ENCODE peak calls at places on chromosomes 2 and 18, in four cellular contexts. X, D, U and P are unnamed samples.

GRCh38 chr2:69975853-69976462 is 14.5 kb upstream of the ASPRV1 start:
- DNase-seq in D (no peak), U (peak), X (peak), P (no peak)

GRCh38 chr18:57543560-57543959 is 42.9 kb downstream of the FECH start:
- DNase-seq in U (no peak), X (no peak), D (no peak), P (no peak)

GRCh38 chr18:64330161-64330560 is 181.3 kb upstream of the LINC00305 start:
- DNase-seq in D (no peak), X (no peak), U (no peak), P (peak)

GRCh38 chr2:73163522-73164367 is 38.6 kb upstream of the NOTO start:
- DNase-seq in D (no peak), X (peak), U (peak), P (peak)

GRCh38 chr18:48166971-48167370 is 236.5 kb upstream of the SMAD2 start:
- DNase-seq in X (no peak), U (no peak), D (no peak), P (no peak)

GRCh38 chr2:191023235-191023679 is 9.3 kb upstream of the STAT1 start:
- DNase-seq in U (peak), X (no peak), D (no peak), P (no peak)

GRCh38 chr18:6561029-6561861 is 146.5 kb upstream of the L3MBTL4 start:
- DNase-seq in X (no peak), U (no peak), D (no peak), P (no peak)

GRCh38 chr18:23099621-23100020 is 35.7 kb upstream of the CABLES1 start:
- DNase-seq in X (peak), U (no peak), D (no peak), P (no peak)

GRCh38 chr2:158738363-158738762 is 56.8 kb upstream of the DAPL1 start:
- DNase-seq in U (no peak), D (no peak), X (no peak), P (no peak)

GRCh38 chr2:136068828-136069227 is 49.1 kb downstream of the CXCR4 start:
- DNase-seq in X (no peak), D (no peak), U (no peak), P (no peak)

GRCh38 chr18:33802955-33803354 is 224.9 kb downstream of the ASXL3 start:
- DNase-seq in U (no peak), D (no peak), X (no peak), P (no peak)

GRCh38 chr18:45222200-45222599 is 393.1 kb upstream of the SLC14A2 start:
- DNase-seq in X (no peak), D (no peak), U (no peak), P (no peak)

GRCh38 chr2:144445196-144445595 is 74.7 kb downstream of the ZEB2 start:
- DNase-seq in D (no peak), X (no peak), U (no peak), P (no peak)

GRCh38 chr2:240184656-240185055 is 44.2 kb upstream of the OTOS start:
- DNase-seq in X (no peak), D (no peak), U (no peak), P (no peak)

GRCh38 chr2:54331095-54331835 is 75.2 kb upstream of the TSPYL6 start:
- DNase-seq in D (no peak), U (no peak), X (no peak), P (no peak)

GRCh38 chr2:39491653-39492052 is 54.6 kb upstream of the MAP4K3 start:
- DNase-seq in X (no peak), U (no peak), D (no peak), P (no peak)

GRCh38 chr2:235860846-235861245 is 307.3 kb downstream of the GBX2 start:
- DNase-seq in X (no peak), U (no peak), D (no peak), P (no peak)

GRCh38 chr2:74440378-74441110 is 1.2 kb downstream of the RTKN start:
- DNase-seq in U (peak), D (no peak), X (peak), P (peak)

GRCh38 chr2:27185331-27186026 is 26.4 kb upstream of the ATRAID start:
- DNase-seq in D (no peak), X (peak), U (no peak), P (no peak)

GRCh38 chr2:175414872-175415487 is 233.5 kb upstream of the ATP5MC3 start:
- DNase-seq in X (peak), D (no peak), U (peak), P (peak)

GRCh38 chr2:149490296-149490695 is 97.3 kb downstream of the MMADHC start:
- DNase-seq in U (no peak), D (no peak), X (no peak), P (no peak)
- TF ChIP-seq NR2C2 in U (no peak), D (no peak), X (no peak), P (no peak)

DNA sequence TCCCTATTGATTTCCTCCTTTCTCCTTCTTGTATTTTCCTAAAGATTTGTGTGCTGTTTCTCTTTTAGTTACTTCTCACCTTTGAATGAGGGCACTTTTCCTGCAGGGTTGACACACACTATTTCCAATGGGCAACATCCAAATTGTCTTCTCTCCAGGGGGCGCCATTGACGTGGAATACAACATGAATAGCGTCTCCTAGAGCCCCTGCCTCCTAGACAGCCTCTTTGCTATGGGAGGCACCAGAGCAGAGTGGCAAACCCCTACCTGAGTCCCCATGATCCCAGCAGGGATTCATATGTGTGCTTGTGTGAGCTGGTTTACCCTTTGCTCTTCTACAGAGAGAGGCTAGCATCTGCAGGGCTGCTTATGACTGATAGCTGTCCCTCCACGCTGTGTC is 61.3 kb upstream of the ITSN2 start:
- DNase-seq in D (no peak), U (peak), X (peak), P (peak)
- TF ChIP-seq USF2 in D (no peak), U (no peak), X (no peak), P (no peak)

DNA sequence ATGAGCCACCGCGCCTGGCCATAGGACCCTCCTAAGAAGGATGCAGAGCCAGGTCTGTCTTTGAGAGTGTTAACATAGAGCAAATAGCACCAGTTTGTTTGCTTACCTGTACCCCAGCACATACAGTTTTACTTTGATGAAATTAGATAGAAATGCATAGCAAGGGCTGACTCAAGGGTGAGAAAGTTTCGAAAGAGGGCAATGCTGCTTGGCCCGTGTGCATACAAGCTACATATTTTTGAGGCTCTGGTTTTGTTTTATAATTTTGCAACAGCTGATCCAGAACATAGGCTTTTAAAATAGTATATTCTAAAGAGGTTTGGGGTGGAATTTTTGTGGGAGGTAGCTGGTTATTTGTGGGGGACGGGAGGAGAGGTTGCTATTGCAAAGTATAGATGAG is 151.7 kb downstream of the MCFD2 start:
- DNase-seq in X (no peak), U (no peak), D (no peak), P (no peak)
- TF ChIP-seq NR2C2 in X (no peak), U (no peak), D (no peak), P (no peak)

GRCh38 chr2:120219766-120220165 is 3.4 kb downstream of the TMEM185B start:
- DNase-seq in U (no peak), D (no peak), X (no peak), P (no peak)
- TF ChIP-seq USF2 in U (no peak), D (no peak), X (no peak), P (no peak)

DNA sequence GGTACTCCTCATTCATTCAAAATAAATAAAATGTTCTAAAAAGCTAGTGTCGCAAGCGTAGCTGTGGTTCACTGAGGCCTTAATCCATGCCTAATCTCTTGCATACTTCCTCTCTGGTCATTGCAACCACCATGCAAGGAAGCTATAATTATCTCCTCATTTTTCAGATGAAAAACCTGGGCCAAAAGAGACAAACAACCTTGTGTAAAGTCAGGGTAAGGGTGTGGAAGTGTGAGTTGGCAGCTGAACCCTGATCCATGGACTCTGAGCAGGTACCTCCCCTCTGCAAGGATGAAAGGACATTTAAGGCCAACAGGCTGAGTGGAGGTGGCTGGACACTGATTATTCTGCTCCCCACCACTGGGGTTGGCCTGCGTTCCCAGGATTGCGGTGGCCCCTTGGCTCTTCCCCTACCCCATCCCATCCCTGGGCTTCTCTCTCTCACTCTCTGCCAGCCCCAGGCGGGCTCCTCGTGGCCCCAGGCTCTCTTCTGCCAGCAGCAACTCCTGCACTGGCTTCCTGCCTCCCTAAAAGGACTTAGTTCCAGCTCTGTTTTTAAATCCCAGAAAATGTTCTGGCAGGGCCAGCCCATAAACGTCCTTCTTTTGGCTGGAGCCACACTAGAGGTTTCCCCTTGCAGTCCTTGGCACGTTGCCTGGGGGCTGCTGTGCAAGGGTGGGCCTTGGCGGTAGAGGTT is 72.0 kb upstream of the AFF3 start:
- DNase-seq in U (no peak), X (peak), D (no peak), P (no peak)
- TF ChIP-seq NR2C2 in U (no peak), X (no peak), D (no peak), P (no peak)

GRCh38 chr2:132276571-132276981 is 114.8 kb upstream of the ANKRD30BL start:
- DNase-seq in U (no peak), D (no peak), X (no peak), P (no peak)

GRCh38 chr2:132279930-132280615 is 118.3 kb upstream of the ANKRD30BL start:
- DNase-seq in X (no peak), D (no peak), U (no peak), P (no peak)

GRCh38 chr2:132278267-132278666 is 116.5 kb upstream of the ANKRD30BL start:
- DNase-seq in D (no peak), X (no peak), U (no peak), P (no peak)

GRCh38 chr2:132282911-132283310 is 121.2 kb upstream of the ANKRD30BL start:
- DNase-seq in U (no peak), X (no peak), D (no peak), P (no peak)

GRCh38 chr2:132279344-132279743 is 117.6 kb upstream of the ANKRD30BL start:
- DNase-seq in X (no peak), D (no peak), U (no peak), P (no peak)
- TF ChIP-seq USF2 in X (no peak), D (no peak), U (no peak), P (no peak)

GRCh38 chr2:85988210-85988913 is 99.6 kb upstream of the ST3GAL5 start:
- DNase-seq in U (no peak), D (no peak), X (no peak), P (no peak)

GRCh38 chr2:85987266-85988178 is 98.7 kb upstream of the ST3GAL5 start:
- DNase-seq in X (no peak), D (no peak), U (no peak), P (no peak)

GRCh38 chr2:85981579-85982247 is 92.9 kb upstream of the ST3GAL5 start:
- DNase-seq in D (no peak), X (no peak), U (no peak), P (no peak)

GRCh38 chr2:85986121-85986520 is 97.3 kb upstream of the ST3GAL5 start:
- DNase-seq in U (no peak), D (no peak), X (no peak), P (no peak)

DNA sequence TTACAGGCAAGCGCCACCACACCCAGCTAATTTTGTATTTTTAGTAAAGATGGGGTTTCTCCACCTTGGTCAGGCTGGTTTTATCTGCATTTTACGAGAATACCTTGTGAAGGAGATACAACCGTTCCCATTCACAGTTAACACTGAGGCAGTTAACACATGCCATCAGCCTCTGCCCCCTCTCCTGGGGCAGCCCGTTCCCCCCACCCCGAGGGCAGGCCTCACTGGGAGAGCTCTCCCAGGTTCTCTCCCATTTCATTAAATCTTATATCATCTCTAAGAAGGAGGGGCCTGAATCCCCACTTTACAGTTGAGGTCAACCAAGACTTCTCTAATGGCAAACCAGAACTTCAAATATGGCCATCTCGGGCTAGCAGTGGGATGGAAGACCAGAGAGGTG is 95.0 kb upstream of the ST3GAL5 start:
- DNase-seq in D (no peak), U (no peak), X (no peak), P (no peak)
- TF ChIP-seq NR2C2 in D (no peak), U (no peak), X (no peak), P (no peak)

GRCh38 chr18:11565716-11566115 is 43.7 kb upstream of the SLC35G4 start:
- DNase-seq in X (no peak), D (no peak), U (no peak), P (no peak)
- TF ChIP-seq USF2 in X (no peak), D (no peak), U (no peak), P (no peak)